ENCODE peak calls at places on chromosome 13, in five cellular contexts. A is amniotic stem cell; M is activated naive CD4-positive, alpha-beta T cell treated with Interleukin-2 at 50 U/mL for 16 hours; E is CD4-positive, alpha-beta T cell; J is mucosa of descending colon. L is an unnamed sample.

GRCh38 chr13:74681891-74682290 is 547.7 kb upstream of the KLF12 start:
- DNase-seq in A (no peak), M (no peak), E (no peak), J (no peak), L (no peak)

GRCh38 chr13:112859817-112860190 is 109.2 kb upstream of the MCF2L start:
- DNase-seq in A (no peak), M (no peak), E (no peak), J (no peak), L (peak)

GRCh38 chr13:26425439-26426358 is 131.8 kb upstream of the WASF3 start:
- DNase-seq in A (no peak), M (no peak), E (no peak), J (peak), L (no peak)

GRCh38 chr13:33003458-33004019 is 12.7 kb upstream of the KL start:
- DNase-seq in A (no peak), M (no peak), E (no peak), J (no peak), L (no peak)

GRCh38 chr13:60134376-60134775 is 29.4 kb downstream of the DIAPH3 start:
- DNase-seq in A (no peak), M (no peak), E (no peak), J (no peak), L (peak)

GRCh38 chr13:40087021-40088002 is 431.9 kb downstream of the COG6 start:
- DNase-seq in A (no peak), M (no peak), E (no peak), J (no peak), L (peak)

GRCh38 chr13:38167164-38167822 is 182.4 kb upstream of the UFM1 start:
- DNase-seq in A (no peak), M (no peak), E (no peak), J (no peak), L (no peak)

GRCh38 chr13:67278230-67278629 is 48.1 kb upstream of the PCDH9 start:
- DNase-seq in A (no peak), M (no peak), E (no peak), J (no peak), L (no peak)

GRCh38 chr13:28735481-28736029 is 16.8 kb upstream of the SLC46A3 start:
- DNase-seq in A (no peak), M (no peak), E (no peak), J (no peak), L (no peak)

GRCh38 chr13:75197803-75198202 is 284.2 kb downstream of the TBC1D4 start:
- DNase-seq in A (no peak), M (no peak), E (no peak), J (no peak), L (no peak)

GRCh38 chr13:25375727-25376358 is 4.1 kb downstream of the ATP8A2 start:
- DNase-seq in A (no peak), M (peak), E (no peak), J (peak), L (peak)

GRCh38 chr13:19597523-19597922 is 35.9 kb upstream of the MPHOSPH8 start:
- DNase-seq in A (no peak), M (no peak), E (no peak), J (no peak), L (no peak)

GRCh38 chr13:109945206-109945960 is 159.0 kb upstream of the IRS2 start:
- DNase-seq in A (no peak), M (no peak), E (no peak), J (no peak), L (no peak)

GRCh38 chr13:79786176-79786575 is 305.2 kb downstream of the NDFIP2 start:
- DNase-seq in A (no peak), M (no peak), E (no peak), J (no peak), L (no peak)

GRCh38 chr13:38979891-38980627 is 10.6 kb downstream of the STOML3 start:
- DNase-seq in A (no peak), M (no peak), E (no peak), J (peak), L (no peak)

GRCh38 chr13:25372275-25373081 is 704 bp downstream of the ATP8A2 start:
- DNase-seq in A (no peak), M (no peak), E (no peak), J (no peak), L (peak)

GRCh38 chr13:43009506-43009905 is 13.9 kb upstream of the DNAJC15 start:
- DNase-seq in A (no peak), M (no peak), E (no peak), J (no peak), L (no peak)

GRCh38 chr13:77751513-77752456 is 54.3 kb downstream of the SLAIN1 start:
- DNase-seq in A (no peak), M (peak), E (no peak), J (peak), L (peak)

GRCh38 chr13:79966502-79966901 is 374.4 kb downstream of the SPRY2 start:
- DNase-seq in A (no peak), M (no peak), E (no peak), J (no peak), L (peak)

GRCh38 chr13:32316476-32316875 is 1.2 kb downstream of the BRCA2 start:
- DNase-seq in A (no peak), M (no peak), E (no peak), J (no peak), L (no peak)

GRCh38 chr13:39684531-39685137 is 29.2 kb downstream of the COG6 start:
- DNase-seq in A (peak), M (no peak), E (no peak), J (no peak), L (no peak)

GRCh38 chr13:90750957-90751356 is 596.5 kb upstream of the MIR17HG start:
- DNase-seq in A (no peak), M (no peak), E (no peak), J (no peak), L (no peak)

GRCh38 chr13:86933676-86934075 is 737.5 kb upstream of the SLITRK5 start:
- DNase-seq in A (no peak), M (no peak), E (no peak), J (no peak), L (peak)

GRCh38 chr13:36758345-36758744 is 60.7 kb upstream of the RFXAP start:
- DNase-seq in A (no peak), M (no peak), E (no peak), J (peak), L (no peak)

GRCh38 chr13:23202383-23202782 is 21.6 kb downstream of the SGCG start:
- DNase-seq in A (no peak), M (no peak), E (no peak), J (no peak), L (no peak)

GRCh38 chr13:37118002-37118401 is 12.5 kb upstream of the CSNK1A1L start:
- DNase-seq in A (no peak), M (no peak), E (no peak), J (no peak), L (no peak)

GRCh38 chr13:62129000-62129551 is 713.4 kb upstream of the PCDH20 start:
- DNase-seq in A (no peak), M (no peak), E (no peak), J (no peak), L (no peak)

GRCh38 chr13:50080856-50081105 is 65.5 kb downstream of the KCNRG start:
- DNase-seq in A (no peak), M (no peak), E (no peak), J (no peak), L (no peak)

GRCh38 chr13:78909276-78909675 is 250.3 kb upstream of the OBI1 start:
- DNase-seq in A (no peak), M (no peak), E (no peak), J (no peak), L (peak)

GRCh38 chr13:40102854-40103253 is 447.4 kb downstream of the COG6 start:
- DNase-seq in A (no peak), M (peak), E (peak), J (no peak), L (no peak)

GRCh38 chr13:31538067-31539042 is 201.0 kb upstream of the RXFP2 start:
- DNase-seq in A (peak), M (no peak), E (no peak), J (peak), L (no peak)

GRCh38 chr13:65378943-65379519 is 1851.1 kb downstream of the PCDH9 start:
- DNase-seq in A (no peak), M (no peak), E (no peak), J (no peak), L (no peak)

GRCh38 chr13:21849323-21849722 is 178.4 kb downstream of the FGF9 start:
- DNase-seq in A (no peak), M (peak), E (no peak), J (peak), L (peak)

GRCh38 chr13:47897411-47898050 is 103.5 kb downstream of the SUCLA2 start:
- DNase-seq in A (no peak), M (no peak), E (no peak), J (no peak), L (peak)

GRCh38 chr13:90362718-90363117 is 984.8 kb upstream of the MIR17HG start:
- DNase-seq in A (no peak), M (no peak), E (no peak), J (no peak), L (no peak)

GRCh38 chr13:29067306-29067945 is 247.3 kb downstream of the MTUS2 start:
- DNase-seq in A (no peak), M (no peak), E (no peak), J (no peak), L (no peak)

GRCh38 chr13:42064259-42064658 is 15.8 kb downstream of the DGKH start:
- DNase-seq in A (peak), M (no peak), E (no peak), J (no peak), L (no peak)

L was measured in endodermal cell.